ENCODE peak calls at places on chromosomes 13 and 19, in eight cellular contexts. W, A, J, P, Z, Y, E and F are unnamed samples.

GRCh38 chr19:55369651-55370304 is 485 bp downstream of the IL11 start:
- DNase-seq in A (peak), W (peak), Y (no peak), E (peak), P (no peak), J (no peak), Z (peak), F (no peak)

GRCh38 chr13:27744861-27745260 is 47.4 kb upstream of the GSX1 start:
- DNase-seq in A (no peak), E (peak), Z (no peak), Y (no peak), P (no peak), J (no peak), W (no peak), F (no peak)

GRCh38 chr19:56098731-56099577 is 22.1 kb downstream of the ZNF787 start:
- DNase-seq in Z (no peak), P (no peak), W (no peak), E (no peak), J (peak), Y (no peak), A (no peak), F (no peak)

GRCh38 chr13:72208112-72208645 is 341.2 kb upstream of the DACH1 start:
- DNase-seq in J (no peak), P (no peak), E (no peak), Z (no peak), Y (no peak), A (peak), W (no peak), F (no peak)

GRCh38 chr13:40061466-40062450 is 406.3 kb downstream of the COG6 start:
- DNase-seq in Y (no peak), E (no peak), A (no peak), J (no peak), W (no peak), Z (no peak), P (no peak), F (no peak)

GRCh38 chr13:30256713-30257432 is 50.5 kb downstream of the KATNAL1 start:
- DNase-seq in E (no peak), A (no peak), W (no peak), J (no peak), Y (no peak), Z (no peak), P (no peak), F (no peak)

GRCh38 chr13:43089912-43090498 is 66.6 kb downstream of the DNAJC15 start:
- DNase-seq in Z (no peak), Y (no peak), A (no peak), P (no peak), W (no peak), E (no peak), J (no peak), F (no peak)

GRCh38 chr13:102033719-102034446 is 368.0 kb downstream of the FGF14 start:
- DNase-seq in E (peak), P (no peak), A (no peak), W (no peak), Y (no peak), Z (peak), J (no peak), F (no peak)

GRCh38 chr19:35742121-35742724 is at the start of gene IGFLR1:
- DNase-seq in A (no peak), E (no peak), P (no peak), W (no peak), Y (no peak), Z (no peak), J (no peak), F (no peak)

GRCh38 chr13:20991741-20992520 is 69.5 kb downstream of the LATS2 start:
- DNase-seq in Z (no peak), W (no peak), J (no peak), A (no peak), Y (no peak), E (no peak), P (no peak), F (peak)

GRCh38 chr19:15265849-15266248 is 33.6 kb upstream of the EPHX3 start:
- DNase-seq in Y (no peak), J (peak), A (no peak), E (no peak), P (peak), Z (peak), W (no peak), F (peak)

GRCh38 chr13:40960721-40961120 is 58.4 kb downstream of the ELF1 start:
- DNase-seq in W (no peak), E (no peak), A (no peak), J (no peak), Z (no peak), Y (no peak), P (no peak), F (no peak)

GRCh38 chr13:68234278-68234677 is 1004.1 kb upstream of the PCDH9 start:
- DNase-seq in J (no peak), Z (no peak), W (no peak), P (no peak), Y (no peak), E (peak), A (no peak), F (no peak)

GRCh38 chr13:111043575-111043982 is 71.5 kb upstream of the ARHGEF7 start:
- DNase-seq in E (no peak), Y (no peak), P (no peak), A (no peak), Z (no peak), W (no peak), J (peak), F (peak)

DNA sequence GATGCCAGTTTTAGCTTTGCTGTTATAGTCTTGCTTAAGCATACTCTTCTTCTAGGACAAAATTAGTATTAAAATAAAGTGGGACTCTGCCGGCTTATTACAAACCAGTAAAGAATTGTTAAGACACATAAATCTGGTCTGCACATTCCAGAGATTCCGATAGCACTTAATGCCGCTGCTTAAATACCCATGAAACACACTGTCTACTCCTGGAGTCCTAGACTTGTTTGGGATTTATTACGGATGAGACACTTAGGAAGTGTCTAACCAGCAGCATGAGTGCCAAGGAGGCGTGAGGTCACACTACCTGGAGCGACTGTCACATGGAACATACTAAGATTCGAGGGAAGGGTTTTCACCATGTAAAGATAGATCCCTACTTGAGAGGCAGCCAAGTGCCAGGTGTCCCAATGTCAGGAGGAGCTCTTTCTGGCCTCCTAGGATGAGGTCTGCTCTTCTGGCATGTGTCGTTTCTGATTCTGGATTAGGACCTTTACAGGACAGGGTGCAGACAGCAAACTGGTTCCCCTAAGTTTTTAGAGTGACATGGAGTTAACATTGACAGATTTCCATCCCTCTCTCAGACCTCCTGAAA is 75.2 kb downstream of the ZNF536 start:
- DNase-seq in W (no peak), E (no peak), P (no peak), J (no peak), Y (no peak), A (no peak), Z (peak), F (no peak)
- H3K27ac ChIP-seq in W (no peak), E (no peak), P (no peak), J (no peak), Y (no peak), A (no peak), Z (peak), F (no peak)

DNA sequence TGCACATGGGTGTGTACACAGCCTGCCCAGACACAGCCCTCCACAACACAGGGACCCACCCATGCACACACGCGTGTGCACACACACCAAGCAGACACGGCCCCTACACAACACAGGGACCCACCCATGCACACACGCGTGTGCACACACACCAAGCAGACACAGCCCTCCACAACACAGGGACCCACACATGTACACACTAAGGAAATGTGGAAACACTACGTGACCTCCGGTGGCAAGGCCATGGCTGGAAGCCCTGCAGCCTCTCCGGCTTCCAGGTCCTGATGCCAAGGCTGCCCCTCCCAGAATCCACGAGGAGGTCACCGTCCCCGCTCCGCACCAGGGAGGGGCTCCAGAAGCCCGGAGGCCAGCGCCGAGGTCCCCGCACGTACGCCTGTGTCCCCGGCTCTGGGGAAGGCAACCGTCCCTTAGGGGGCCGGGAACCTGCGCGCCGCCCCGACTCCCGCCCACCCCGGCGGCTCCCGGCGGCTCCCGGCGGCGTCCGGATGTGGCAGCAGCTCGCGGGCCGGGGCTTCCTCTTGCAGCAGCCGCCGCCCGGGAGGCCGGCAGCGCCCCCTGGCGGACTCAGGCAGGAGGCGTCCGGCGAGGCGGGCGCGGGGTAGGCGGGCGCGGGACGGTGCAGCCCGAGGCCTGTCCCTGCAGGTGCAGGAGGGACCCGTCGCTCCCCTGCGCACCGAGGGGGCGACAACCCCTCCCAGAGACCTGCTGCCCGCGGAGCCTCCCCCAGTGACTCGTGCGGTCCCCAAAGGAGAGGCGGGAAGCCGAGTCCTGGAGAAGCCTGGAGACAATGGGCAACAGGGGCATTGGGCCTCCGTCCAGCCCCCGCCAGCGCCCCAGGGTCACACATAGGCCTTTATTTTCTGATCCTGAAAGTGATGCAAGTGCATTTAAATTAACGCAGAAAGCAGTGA is 29.9 kb upstream of the GRTP1 start:
- DNase-seq in Z (peak), Y (peak), P (peak), E (peak), J (peak), W (peak), A (peak), F (peak)
- TF ChIP-seq CTCF in Z (peak), Y (peak), P (peak), E (peak), J (peak), W (peak), A (peak), F (peak)

GRCh38 chr19:18684642-18684993 is 1.1 kb downstream of the CRTC1 start:
- DNase-seq in A (no peak), W (no peak), Z (no peak), Y (no peak), E (no peak), P (no peak), J (no peak), F (no peak)
- H3K4me3 ChIP-seq in A (no peak), W (peak), Z (peak), Y (peak), E (peak), P (no peak), J (peak), F (peak)

GRCh38 chr13:39025433-39025839 is 12.5 kb downstream of the PROSER1 start:
- DNase-seq in E (no peak), A (no peak), P (no peak), Z (no peak), J (no peak), Y (no peak), W (no peak), F (no peak)
- H3K27ac ChIP-seq in E (no peak), A (no peak), P (no peak), Z (no peak), J (no peak), Y (no peak), W (no peak), F (no peak)

DNA sequence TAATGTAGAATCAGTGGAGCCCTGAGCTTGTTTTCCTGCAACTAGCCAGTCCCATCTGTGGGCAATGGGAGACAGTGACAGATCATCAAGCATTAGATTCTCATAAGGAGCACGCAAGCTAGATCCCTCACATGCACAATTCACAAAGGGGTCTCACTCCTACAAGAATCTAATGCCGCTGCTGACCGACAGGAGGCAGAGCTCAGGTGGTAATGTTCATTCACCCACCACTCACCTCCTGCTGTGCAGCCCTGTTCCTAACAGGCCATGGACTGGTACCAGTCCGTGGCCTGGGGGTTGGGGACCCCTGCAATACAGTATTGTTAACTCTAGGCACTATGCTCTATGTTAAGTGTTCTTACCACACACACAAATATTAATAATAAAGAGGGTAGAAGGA is 362.8 kb downstream of the RBM26 start:
- DNase-seq in E (no peak), Z (no peak), A (no peak), P (no peak), J (no peak), Y (no peak), W (no peak), F (no peak)
- TF ChIP-seq CTCF in E (no peak), Z (no peak), A (no peak), P (no peak), J (no peak), Y (no peak), W (no peak), F (no peak)

GRCh38 chr19:17183271-17183757 is 31.8 kb upstream of the USE1 start:
- DNase-seq in E (no peak), Z (no peak), A (no peak), W (no peak), Y (no peak), P (no peak), J (no peak), F (no peak)
- H3K4me3 ChIP-seq in E (no peak), Z (no peak), A (no peak), W (no peak), Y (no peak), P (no peak), J (no peak), F (no peak)

GRCh38 chr13:47112205-47112896 is 215.5 kb upstream of the HTR2A start:
- DNase-seq in E (peak), J (no peak), Y (no peak), Z (no peak), A (no peak), P (no peak), W (no peak), F (no peak)
- H3K27ac ChIP-seq in E (peak), J (no peak), Y (no peak), Z (no peak), A (no peak), P (no peak), W (no peak), F (no peak)

GRCh38 chr19:10828981-10829821 is 6.8 kb downstream of the TMED1 start:
- DNase-seq in J (no peak), E (peak), W (no peak), P (no peak), Y (no peak), A (peak), Z (no peak), F (no peak)
- TF ChIP-seq CTCF in J (no peak), E (peak), W (peak), P (no peak), Y (peak), A (peak), Z (peak), F (no peak)

GRCh38 chr19:17754634-17755532 is 3.6 kb downstream of the FCHO1 start:
- DNase-seq in A (no peak), E (no peak), J (no peak), Z (no peak), P (no peak), W (no peak), Y (no peak), F (no peak)
- H3K4me3 ChIP-seq in A (no peak), E (no peak), J (no peak), Z (no peak), P (no peak), W (no peak), Y (no peak), F (no peak)